ENCODE peak calls at places on chromosomes 16 and 17, in nine cellular contexts. M is heart right ventricle; A is CD8-positive, alpha-beta T cell; T is A549; Q is PC-9; L is stomach; R is kidney; I is prostate gland; E is sigmoid colon. G is an unnamed sample.

GRCh38 chr17:65324977-65325376 is 187.8 kb downstream of the RGS9 start:
- DNase-seq in M (peak; percentile 16), A (no peak), T (no peak), Q (no peak), L (no peak), R (no peak), I (no peak), E (peak; percentile 77), G (no peak)

GRCh38 chr16:26605872-26606271 is 460.9 kb upstream of the C16orf82 start:
- DNase-seq in M (no peak), A (no peak), T (no peak), Q (no peak), L (no peak), R (no peak), I (no peak), E (no peak), G (peak; percentile 64)

GRCh38 chr17:52035336-52035915 is 123.1 kb downstream of the CA10 start:
- DNase-seq in M (no peak), A (no peak), T (no peak), Q (no peak), L (no peak), R (no peak), I (no peak), E (no peak), G (no peak)

GRCh38 chr16:30562021-30562420 is 3.8 kb upstream of the ZNF764 start:
- DNase-seq in M (no peak), A (no peak), T (no peak), Q (no peak), L (no peak), R (no peak), I (no peak), E (no peak), G (no peak)

GRCh38 chr17:78313735-78314648 is 45.9 kb downstream of the SOCS3 start:
- DNase-seq in M (peak; percentile 72), A (peak; percentile 69), T (peak; percentile 95), Q (peak; percentile 98), L (peak; percentile 90), R (peak; percentile 97), I (peak; percentile 65), E (peak; percentile 85), G (peak; percentile 60)

GRCh38 chr17:27362503-27362902 is 68.6 kb downstream of the WSB1 start:
- DNase-seq in M (no peak), A (no peak), T (no peak), Q (no peak), L (no peak), R (no peak), I (no peak), E (no peak), G (no peak)

GRCh38 chr17:1907818-1908698 is 78.3 kb downstream of the RPA1 start:
- DNase-seq in M (no peak), A (no peak), T (no peak), Q (no peak), L (no peak), R (no peak), I (no peak), E (no peak), G (peak; percentile 41)

GRCh38 chr17:61400058-61400785 is 579 bp downstream of the TBX2 start:
- DNase-seq in M (no peak), A (no peak), T (peak; percentile 71), Q (peak; percentile 68), L (no peak), R (peak; percentile 76), I (no peak), E (peak; percentile 60), G (no peak)

GRCh38 chr16:2285731-2286191 is 17.8 kb upstream of the RNPS1 start:
- DNase-seq in M (no peak), A (no peak), T (no peak), Q (no peak), L (no peak), R (peak; percentile 55), I (no peak), E (no peak), G (no peak)

GRCh38 chr16:2286550-2286949 is 18.6 kb upstream of the RNPS1 start:
- DNase-seq in M (no peak), A (no peak), T (no peak), Q (no peak), L (no peak), R (peak; percentile 75), I (no peak), E (no peak), G (no peak)

GRCh38 chr16:2282866-2283555 is 15.1 kb upstream of the RNPS1 start:
- DNase-seq in M (no peak), A (no peak), T (no peak), Q (no peak), L (no peak), R (peak; percentile 65), I (no peak), E (no peak), G (no peak)

GRCh38 chr16:2284001-2284770 is 16.3 kb upstream of the RNPS1 start:
- DNase-seq in M (no peak), A (no peak), T (no peak), Q (no peak), L (no peak), R (no peak), I (no peak), E (no peak), G (no peak)

DNA sequence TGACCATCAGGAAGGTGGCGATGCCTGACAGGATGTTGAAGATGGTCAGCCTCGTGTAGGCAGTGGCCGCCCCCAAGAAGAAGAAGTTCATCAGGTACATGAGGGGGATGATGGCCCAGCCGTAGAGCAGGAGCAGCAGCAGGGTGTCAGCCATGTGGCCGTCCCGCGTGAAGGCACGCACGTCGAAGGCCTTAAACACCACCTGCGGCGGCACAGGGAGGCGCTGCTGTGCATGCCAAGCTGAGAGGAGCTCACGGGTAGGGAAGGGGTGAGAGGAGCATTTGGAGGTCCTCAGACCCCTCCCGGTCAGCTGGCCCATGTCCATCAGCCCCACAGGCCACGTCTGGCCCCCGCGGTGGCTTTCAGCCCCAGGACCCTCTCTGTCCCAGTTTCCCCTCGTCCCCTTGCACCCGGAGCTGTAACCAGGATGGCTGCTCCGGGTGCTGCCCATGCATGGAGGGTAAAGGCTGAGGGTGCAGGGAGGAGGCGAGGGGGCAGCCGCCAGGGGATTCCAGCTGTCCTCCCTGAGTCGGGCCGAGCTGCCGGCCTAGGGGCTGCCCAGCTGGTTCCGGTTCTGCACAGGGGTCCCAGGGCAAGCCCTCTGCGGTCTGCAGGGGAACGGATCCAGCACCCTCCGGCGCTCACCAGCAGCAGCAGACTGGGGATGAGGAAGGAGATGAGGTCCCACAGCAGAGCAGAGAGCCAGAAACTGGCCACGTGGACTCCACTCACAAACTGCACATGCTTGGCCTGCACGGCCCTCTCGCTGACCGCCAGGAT is 17.1 kb upstream of the RNPS1 start:
- DNase-seq in M (no peak), A (no peak), T (no peak), Q (no peak), L (no peak), R (peak; percentile 66), I (no peak), E (no peak), G (no peak)
- H3K4me1 ChIP-seq in M (no peaks in the 10 kb centered on the region), A (no peaks in the 10 kb centered on the region), T (no peaks in the 10 kb centered on the region), Q (no peaks in the 10 kb centered on the region), L (no peaks in the 10 kb centered on the region), R (no peaks in the 10 kb centered on the region), I (no peaks in the 10 kb centered on the region), E (no peaks in the 10 kb centered on the region), G (no peaks in the 10 kb centered on the region)

DNA sequence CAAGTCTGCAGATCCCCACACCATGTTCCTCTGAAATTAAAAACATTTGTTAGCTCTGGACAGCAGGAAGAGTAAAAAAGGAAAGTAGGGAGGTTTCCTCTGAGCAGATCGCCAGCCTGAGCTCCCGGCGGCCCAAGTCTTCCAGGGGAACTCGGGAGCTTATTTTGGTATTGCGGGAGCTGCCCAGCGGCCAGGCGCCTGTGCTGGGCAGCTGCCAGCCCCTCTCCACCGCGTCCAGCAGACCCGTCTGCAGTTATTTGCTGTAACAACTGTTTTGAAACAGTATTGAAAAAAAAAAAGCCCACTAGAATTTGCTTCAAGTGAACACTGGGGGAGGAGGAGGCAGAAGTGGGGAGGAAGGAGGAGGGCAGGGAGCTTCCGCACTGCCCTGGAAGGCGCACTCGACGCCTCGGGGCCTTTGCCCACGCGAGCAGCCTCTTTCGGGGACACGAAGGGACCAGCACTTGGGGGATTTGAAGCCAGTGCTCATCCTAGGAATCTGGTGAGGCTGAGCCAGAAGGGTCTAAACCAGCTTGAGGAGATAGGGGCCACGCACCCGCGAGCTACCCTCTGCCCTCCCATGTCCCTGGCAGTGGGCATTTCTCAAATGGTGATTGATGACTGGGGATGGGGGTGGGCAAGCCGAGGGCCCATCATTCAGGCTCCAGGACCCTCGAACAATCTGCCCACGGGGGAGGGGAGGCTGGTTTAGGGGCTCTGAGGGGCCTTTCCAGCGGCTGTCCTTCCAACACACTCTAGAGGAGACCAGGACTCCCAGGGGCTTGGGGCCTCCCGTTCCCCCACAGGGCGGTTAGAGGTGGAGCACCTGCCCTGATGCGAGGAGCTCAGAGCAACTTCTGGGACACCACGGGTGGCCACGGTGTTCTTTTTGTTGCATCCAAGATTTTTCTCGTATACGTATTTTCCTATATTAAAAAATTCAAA is 3.0 kb upstream of the BAHCC1 start:
- DNase-seq in M (no peak), A (no peak), T (no peak), Q (no peak), L (no peak), R (no peak), I (no peak), E (peak; percentile 90), G (no peak)
- H3K4me3 ChIP-seq in M (peak overlapping the region; percentile 89), A (no peak overlapping the region), T (peak overlapping the region; percentile 69), Q (peak overlapping the region; percentile 63), L (peak overlapping the region; percentile 71), R (peak overlapping the region; percentile 54), I (peak overlapping the region; percentile 97), E (peak overlapping the region; percentile 84), G (peak overlapping the region; percentile 74)

DNA sequence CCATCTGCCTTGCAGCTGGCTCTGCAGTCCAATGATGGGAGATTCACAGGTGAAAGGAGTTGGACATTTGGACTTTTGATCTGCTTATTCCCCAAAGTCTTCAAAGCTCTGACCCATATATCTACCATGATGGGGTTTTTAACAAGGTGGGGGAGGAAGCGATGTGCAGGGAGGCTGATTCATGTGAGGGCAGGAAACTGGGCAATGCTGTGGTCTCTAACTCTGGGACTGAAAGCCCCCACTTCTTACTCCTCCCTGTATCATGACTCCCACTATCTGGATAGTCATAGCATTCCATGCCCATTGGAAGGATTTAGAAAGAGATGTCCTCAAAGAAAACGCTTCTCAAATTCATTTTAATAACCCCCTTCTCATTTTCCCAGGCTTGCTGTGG is 16.3 kb downstream of the HOXB1 start:
- DNase-seq in M (no peak), A (no peak), T (no peak), Q (no peak), L (no peak), R (no peak), I (no peak), E (no peak), G (no peak)
- H3K27ac ChIP-seq in M (no peak overlapping the region), A (no peak overlapping the region), T (no peak overlapping the region), Q (no peak overlapping the region), L (no peak overlapping the region), R (no peak overlapping the region), I (no peak overlapping the region), E (no peak overlapping the region), G (no peak overlapping the region)

GRCh38 chr16:18784917-18785623 is 5.1 kb downstream of the RPS15A start:
- DNase-seq in M (no peak), A (no peak), T (no peak), Q (no peak), L (no peak), R (no peak), I (no peak), E (no peak), G (no peak)

GRCh38 chr16:18789515-18789849 is 652 bp downstream of the RPS15A start:
- DNase-seq in M (no peak), A (no peak), T (no peak), Q (no peak), L (no peak), R (no peak), I (no peak), E (no peak), G (no peak)

GRCh38 chr16:18788828-18789514 is 1.2 kb downstream of the RPS15A start:
- DNase-seq in M (no peak), A (no peak), T (no peak), Q (no peak), L (no peak), R (no peak), I (no peak), E (no peak), G (peak; percentile 47)

GRCh38 chr16:18782697-18783429 is 7.3 kb downstream of the RPS15A start:
- DNase-seq in M (no peak), A (no peak), T (no peak), Q (no peak), L (no peak), R (no peak), I (no peak), E (no peak), G (no peak)

GRCh38 chr16:18783430-18784341 is 6.4 kb downstream of the RPS15A start:
- DNase-seq in M (no peak), A (no peak), T (no peak), Q (no peak), L (no peak), R (no peak), I (no peak), E (no peak), G (no peak)
- H3K4me1 ChIP-seq in M (peaks cover 44% of the 10 kb centered on the region), A (peaks cover 39% of the 10 kb centered on the region), T (peaks cover 41% of the 10 kb centered on the region), Q (peaks cover 30% of the 10 kb centered on the region), L (peaks cover 51% of the 10 kb centered on the region), R (no peaks in the 10 kb centered on the region), I (peaks cover 11% of the 10 kb centered on the region), E (peaks cover 39% of the 10 kb centered on the region), G (peaks cover 35% of the 10 kb centered on the region)